ENCODE peak calls at places on chromosome 1, in ten cellular contexts. Y is GM12878; D is RWPE1; R is epithelial cell of esophagus; I is A549; F is CD8-positive, alpha-beta T cell; B is progenitor cell of endocrine pancreas; M is neural progenitor cell; E is AG10803; U is left lung. V is an unnamed sample.

GRCh38 chr1:48870596-48870995 is 93.9 kb upstream of the BEND5 start:
- DNase-seq in Y (no peak), D (no peak), R (peak; percentile 47), I (peak; percentile 12), F (no peak), B (no peak), M (peak; percentile 51), E (no peak), U (no peak), V (no peak)

GRCh38 chr1:168368131-168368530 is 87.5 kb downstream of the TBX19 start:
- DNase-seq in Y (no peak), D (no peak), R (no peak), I (no peak), F (no peak), B (no peak), M (no peak), E (no peak), U (no peak), V (no peak)

GRCh38 chr1:177451191-177451590 is 280.4 kb downstream of the BRINP2 start:
- DNase-seq in Y (no peak), D (no peak), R (no peak), I (no peak), F (no peak), B (no peak), M (no peak), E (no peak), U (no peak), V (no peak)

GRCh38 chr1:56526571-56527174 is 52.7 kb downstream of the PLPP3 start:
- DNase-seq in Y (peak; percentile 74), D (no peak), R (peak; percentile 59), I (no peak), F (no peak), B (no peak), M (no peak), E (no peak), U (no peak), V (no peak)

GRCh38 chr1:26360051-26360806 is 6.3 kb upstream of the CRYBG2 start:
- DNase-seq in Y (no peak), D (no peak), R (peak; percentile 22), I (no peak), F (peak; percentile 61), B (peak; percentile 54), M (peak; percentile 74), E (no peak), U (no peak), V (peak; percentile 72)

GRCh38 chr1:168348146-168348709 is 67.6 kb downstream of the TBX19 start:
- DNase-seq in Y (no peak), D (no peak), R (no peak), I (peak; percentile 14), F (peak; percentile 24), B (no peak), M (no peak), E (no peak), U (no peak), V (no peak)

GRCh38 chr1:226406401-226406881 is 1.5 kb downstream of the PARP1 start:
- DNase-seq in Y (no peak), D (peak; percentile 77), R (peak; percentile 78), I (peak; percentile 17), F (no peak), B (no peak), M (peak; percentile 6), E (peak; percentile 11), U (no peak), V (no peak)

GRCh38 chr1:96722161-96722908 is 751 bp downstream of the PTBP2 start:
- DNase-seq in Y (no peak), D (peak; percentile 46), R (peak; percentile 34), I (peak; percentile 26), F (no peak), B (peak; percentile 41), M (peak; percentile 65), E (peak; percentile 81), U (peak; percentile 73), V (peak; percentile 79)

GRCh38 chr1:175035860-175036259 is 12.6 kb upstream of the MRPS14 start:
- DNase-seq in Y (no peak), D (no peak), R (no peak), I (no peak), F (no peak), B (no peak), M (no peak), E (no peak), U (no peak), V (no peak)

GRCh38 chr1:193348126-193349045 is 162.0 kb upstream of the B3GALT2 start:
- DNase-seq in Y (no peak), D (no peak), R (peak; percentile 13), I (no peak), F (no peak), B (no peak), M (peak; percentile 22), E (peak; percentile 63), U (no peak), V (no peak)

GRCh38 chr1:90616395-90616794 is 100.7 kb downstream of the BARHL2 start:
- DNase-seq in Y (no peak), D (no peak), R (peak; percentile 26), I (peak; percentile 31), F (no peak), B (no peak), M (peak; percentile 44), E (no peak), U (no peak), V (peak; percentile 63)

GRCh38 chr1:101081496-101082282 is 56.1 kb upstream of the DPH5 start:
- DNase-seq in Y (no peak), D (no peak), R (no peak), I (no peak), F (peak; percentile 26), B (no peak), M (no peak), E (no peak), U (no peak), V (no peak)

GRCh38 chr1:93816970-93817738 is 61.9 kb downstream of the DNTTIP2 start:
- DNase-seq in Y (no peak), D (no peak), R (peak; percentile 20), I (no peak), F (no peak), B (no peak), M (no peak), E (peak; percentile 73), U (no peak), V (no peak)

GRCh38 chr1:15185617-15186016 is 32.1 kb downstream of the TMEM51 start:
- DNase-seq in Y (no peak), D (no peak), R (no peak), I (no peak), F (no peak), B (no peak), M (no peak), E (no peak), U (no peak), V (no peak)

GRCh38 chr1:231931846-231932454 is 305.4 kb downstream of the DISC1 start:
- DNase-seq in Y (no peak), D (no peak), R (no peak), I (peak; percentile 53), F (peak; percentile 19), B (no peak), M (no peak), E (no peak), U (no peak), V (peak; percentile 37)

GRCh38 chr1:117678246-117678977 is 72.6 kb downstream of the TENT5C start:
- DNase-seq in Y (no peak), D (no peak), R (no peak), I (no peak), F (no peak), B (no peak), M (no peak), E (no peak), U (no peak), V (no peak)

GRCh38 chr1:157580179-157580827 is 17.6 kb downstream of the FCRL4 start:
- DNase-seq in Y (peak; percentile 53), D (peak; percentile 61), R (peak; percentile 79), I (peak; percentile 65), F (peak; percentile 19), B (peak; percentile 33), M (peak; percentile 69), E (peak; percentile 53), U (no peak), V (no peak)

GRCh38 chr1:208093754-208094719 is 150.1 kb downstream of the PLXNA2 start:
- DNase-seq in Y (no peak), D (peak; percentile 49), R (peak; percentile 57), I (peak; percentile 47), F (peak; percentile 55), B (peak; percentile 41), M (peak; percentile 92), E (peak; percentile 79), U (peak; percentile 56), V (peak; percentile 82)

GRCh38 chr1:147084273-147085096 is 87.8 kb downstream of the PRKAB2 start:
- DNase-seq in Y (peak; percentile 82), D (peak; percentile 82), R (peak; percentile 89), I (peak; percentile 89), F (peak; percentile 82), B (peak; percentile 50), M (peak; percentile 85), E (peak; percentile 58), U (peak; percentile 80), V (peak; percentile 80)
- TF ChIP-seq CTCF in Y (no peak), D (no peak), R (no peak), I (no peak), F (no peak), B (no peak), M (no peak), E (no peak), U (no peak), V (no peak)

GRCh38 chr1:59146651-59147358 is 150.1 kb upstream of the FGGY start:
- DNase-seq in Y (no peak), D (no peak), R (no peak), I (peak; percentile 79), F (peak; percentile 34), B (peak; percentile 25), M (peak; percentile 66), E (peak; percentile 63), U (peak; percentile 50), V (peak; percentile 36)
- TF ChIP-seq CTCF in Y (peak; percentile 18), D (no peak), R (no peak), I (no peak), F (peak; percentile 23), B (peak; percentile 56), M (peak; percentile 42), E (peak; percentile 49), U (no peak), V (no peak)

GRCh38 chr1:116134178-116134773 is 23.1 kb downstream of the MAB21L3 start:
- DNase-seq in Y (no peak), D (no peak), R (no peak), I (no peak), F (no peak), B (no peak), M (peak; percentile 11), E (no peak), U (no peak), V (no peak)
- TF ChIP-seq CTCF in Y (peak; percentile 14), D (no peak), R (peak; percentile 23), I (peak; percentile 8), F (no peak), B (no peak), M (peak; percentile 34), E (peak; percentile 41), U (no peak), V (peak; percentile 19)

DNA sequence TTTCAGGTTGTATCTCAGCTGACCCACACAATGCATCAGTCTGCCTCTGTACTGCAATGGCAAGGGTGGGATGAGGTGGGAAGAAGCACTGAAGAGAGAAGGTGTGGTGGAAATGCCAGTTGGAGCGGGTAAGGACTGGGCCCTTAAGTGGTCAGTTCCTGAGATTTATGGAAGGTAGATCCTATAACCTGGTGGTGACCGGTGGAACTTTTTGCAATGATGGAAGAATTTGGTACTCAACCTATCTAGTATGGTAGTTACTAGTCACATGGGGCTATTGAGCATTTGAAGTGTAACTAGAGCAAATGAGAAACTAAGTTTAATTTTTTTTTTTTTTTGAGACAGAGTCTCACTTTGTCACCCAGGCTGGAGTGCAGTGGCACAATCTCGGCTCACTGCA is 8.2 kb upstream of the HPCAL4 start:
- DNase-seq in Y (no peak), D (no peak), R (no peak), I (no peak), F (no peak), B (no peak), M (no peak), E (no peak), U (no peak), V (no peak)
- TF ChIP-seq CTCF in Y (no peak), D (no peak), R (no peak), I (no peak), F (no peak), B (no peak), M (peak; percentile 12), E (no peak), U (no peak), V (peak; percentile 57)